ENCODE peak calls at places on chromosomes 7 and 10, in six cellular contexts. One of them, this sample, is unnamed.
A peak's percentile ranks its signal among the peaks of the same experiment; 100 is the strongest.

GRCh38 chr10:127576751-127577161 is 27.6 kb downstream of the NPS start:
- DNase-seq in K562: no peak
- DNase-seq in GM12878: no peak
- DNase-seq in A549: no peak
- DNase-seq in endothelial cell of umbilical vein: no peak
- DNase-seq in HepG2: no peak
- DNase-seq in this sample: no peak

GRCh38 chr10:75211007-75211735 is 575 bp downstream of the VDAC2 start:
- DNase-seq in GM12878: no peak
- DNase-seq in endothelial cell of umbilical vein: peak; percentile 71
- DNase-seq in HepG2: peak; percentile 48
- DNase-seq in A549: no peak
- DNase-seq in K562: peak; percentile 86
- DNase-seq in this sample: peak; percentile 65

GRCh38 chr7:93350338-93350737 is 118.2 kb downstream of the VPS50 start:
- DNase-seq in GM12878: no peak
- DNase-seq in A549: no peak
- DNase-seq in HepG2: no peak
- DNase-seq in K562: no peak
- DNase-seq in endothelial cell of umbilical vein: no peak
- DNase-seq in this sample: no peak

GRCh38 chr10:4121531-4122380 is 336.7 kb upstream of the KLF6 start:
- DNase-seq in GM12878: peak; percentile 48
- DNase-seq in HepG2: no peak
- DNase-seq in A549: no peak
- DNase-seq in endothelial cell of umbilical vein: no peak
- DNase-seq in K562: no peak
- DNase-seq in this sample: no peak

GRCh38 chr7:106070201-106070551 is 41.9 kb downstream of the SYPL1 start:
- DNase-seq in HepG2: no peak
- DNase-seq in A549: no peak
- DNase-seq in K562: no peak
- DNase-seq in endothelial cell of umbilical vein: no peak
- DNase-seq in GM12878: no peak
- DNase-seq in this sample: no peak

GRCh38 chr10:96044686-96045085 is 1.3 kb downstream of the CCNJ start:
- DNase-seq in A549: no peak
- DNase-seq in GM12878: no peak
- DNase-seq in HepG2: peak; percentile 5
- DNase-seq in K562: no peak
- DNase-seq in endothelial cell of umbilical vein: peak; percentile 54
- DNase-seq in this sample: peak; percentile 79

GRCh38 chr10:107280293-107280692 is 115.8 kb upstream of the SORCS1 start:
- DNase-seq in GM12878: no peak
- DNase-seq in HepG2: no peak
- DNase-seq in K562: no peak
- DNase-seq in A549: no peak
- DNase-seq in endothelial cell of umbilical vein: no peak
- DNase-seq in this sample: peak; percentile 10

GRCh38 chr10:68402271-68402670 is 4.8 kb downstream of the RUFY2 start:
- DNase-seq in A549: no peak
- DNase-seq in endothelial cell of umbilical vein: no peak
- DNase-seq in K562: no peak
- DNase-seq in GM12878: no peak
- DNase-seq in HepG2: no peak
- DNase-seq in this sample: no peak

GRCh38 chr7:79789584-79790345 is 336.3 kb upstream of the MAGI2 start:
- DNase-seq in endothelial cell of umbilical vein: no peak
- DNase-seq in GM12878: no peak
- DNase-seq in HepG2: no peak
- DNase-seq in K562: no peak
- DNase-seq in A549: no peak
- DNase-seq in this sample: no peak

GRCh38 chr10:59965899-59966650 is 59.7 kb upstream of the CCDC6 start:
- DNase-seq in GM12878: no peak
- DNase-seq in K562: no peak
- DNase-seq in endothelial cell of umbilical vein: no peak
- DNase-seq in HepG2: no peak
- DNase-seq in A549: no peak
- DNase-seq in this sample: no peak

GRCh38 chr7:69892790-69893189 is 294.5 kb downstream of the AUTS2 start:
- DNase-seq in GM12878: no peak
- DNase-seq in K562: no peak
- DNase-seq in A549: no peak
- DNase-seq in endothelial cell of umbilical vein: no peak
- DNase-seq in HepG2: no peak
- DNase-seq in this sample: no peak

GRCh38 chr10:28285816-28286215 is 17.0 kb downstream of the MPP7 start:
- DNase-seq in endothelial cell of umbilical vein: no peak
- DNase-seq in A549: no peak
- DNase-seq in K562: no peak
- DNase-seq in GM12878: no peak
- DNase-seq in HepG2: no peak
- DNase-seq in this sample: no peak

GRCh38 chr10:33334170-33334838 is at the start of gene NRP1:
- DNase-seq in endothelial cell of umbilical vein: peak; percentile 64
- DNase-seq in GM12878: no peak
- DNase-seq in A549: no peak
- DNase-seq in K562: no peak
- DNase-seq in HepG2: no peak
- DNase-seq in this sample: peak; percentile 43

GRCh38 chr7:155899596-155899995 is 87.3 kb upstream of the SHH start:
- DNase-seq in HepG2: no peak
- DNase-seq in GM12878: no peak
- DNase-seq in K562: no peak
- DNase-seq in A549: no peak
- DNase-seq in endothelial cell of umbilical vein: no peak
- DNase-seq in this sample: no peak

GRCh38 chr7:73427902-73428696 is 5.5 kb upstream of the FZD9 start:
- DNase-seq in A549: no peak
- DNase-seq in HepG2: no peak
- DNase-seq in endothelial cell of umbilical vein: no peak
- DNase-seq in K562: no peak
- DNase-seq in GM12878: no peak
- DNase-seq in this sample: no peak

GRCh38 chr7:12508554-12508953 is 62.0 kb upstream of the SCIN start:
- DNase-seq in GM12878: no peak
- DNase-seq in K562: no peak
- DNase-seq in HepG2: no peak
- DNase-seq in A549: no peak
- DNase-seq in endothelial cell of umbilical vein: no peak
- DNase-seq in this sample: no peak

GRCh38 chr7:149427893-149428292 is 33.0 kb downstream of the ZNF777 start:
- DNase-seq in K562: no peak
- DNase-seq in endothelial cell of umbilical vein: no peak
- DNase-seq in GM12878: no peak
- DNase-seq in A549: no peak
- DNase-seq in HepG2: no peak
- DNase-seq in this sample: no peak

GRCh38 chr7:149433124-149433523 is 27.7 kb downstream of the ZNF777 start:
- DNase-seq in HepG2: no peak
- DNase-seq in GM12878: no peak
- DNase-seq in endothelial cell of umbilical vein: no peak
- DNase-seq in A549: no peak
- DNase-seq in K562: no peak
- DNase-seq in this sample: no peak

GRCh38 chr7:149431486-149432120 is 29.3 kb downstream of the ZNF777 start:
- DNase-seq in HepG2: no peak
- DNase-seq in GM12878: no peak
- DNase-seq in endothelial cell of umbilical vein: no peak
- DNase-seq in K562: no peak
- DNase-seq in A549: no peak
- DNase-seq in this sample: no peak

GRCh38 chr7:149432121-149432691 is 28.7 kb downstream of the ZNF777 start:
- DNase-seq in K562: no peak
- DNase-seq in A549: no peak
- DNase-seq in HepG2: no peak
- DNase-seq in GM12878: no peak
- DNase-seq in endothelial cell of umbilical vein: no peak
- DNase-seq in this sample: no peak

DNA sequence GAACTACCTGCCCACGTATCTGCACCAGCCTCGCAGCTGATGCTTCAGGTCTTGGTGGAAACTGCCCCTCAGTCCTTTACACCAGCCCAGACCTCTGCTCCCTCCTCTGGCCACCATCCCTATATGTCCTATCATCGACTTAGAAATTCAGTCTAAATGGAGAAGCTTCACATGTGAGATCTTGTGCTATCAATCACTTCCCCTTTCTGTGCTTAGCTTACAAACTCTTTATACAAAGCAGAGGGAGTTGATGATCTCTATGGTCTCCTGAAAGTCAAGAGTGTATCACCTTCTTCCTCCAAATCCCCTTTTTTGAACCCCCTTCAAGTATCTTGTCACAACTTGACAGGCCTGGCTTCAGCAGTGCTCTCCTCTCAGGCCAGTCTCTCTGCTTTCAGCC is 30.7 kb downstream of the ZNF777 start:
- DNase-seq in K562: no peak
- DNase-seq in A549: no peak
- DNase-seq in GM12878: no peak
- DNase-seq in endothelial cell of umbilical vein: no peak
- DNase-seq in HepG2: no peak
- DNase-seq in this sample: peak; percentile 37
- TF ChIP-seq MYC in K562: no peak
- TF ChIP-seq MYC in A549: no peak
- TF ChIP-seq MYC in GM12878: no peak
- TF ChIP-seq MYC in endothelial cell of umbilical vein: no peak
- TF ChIP-seq MYC in HepG2: no peak
- TF ChIP-seq MYC in this sample: no peak

DNA sequence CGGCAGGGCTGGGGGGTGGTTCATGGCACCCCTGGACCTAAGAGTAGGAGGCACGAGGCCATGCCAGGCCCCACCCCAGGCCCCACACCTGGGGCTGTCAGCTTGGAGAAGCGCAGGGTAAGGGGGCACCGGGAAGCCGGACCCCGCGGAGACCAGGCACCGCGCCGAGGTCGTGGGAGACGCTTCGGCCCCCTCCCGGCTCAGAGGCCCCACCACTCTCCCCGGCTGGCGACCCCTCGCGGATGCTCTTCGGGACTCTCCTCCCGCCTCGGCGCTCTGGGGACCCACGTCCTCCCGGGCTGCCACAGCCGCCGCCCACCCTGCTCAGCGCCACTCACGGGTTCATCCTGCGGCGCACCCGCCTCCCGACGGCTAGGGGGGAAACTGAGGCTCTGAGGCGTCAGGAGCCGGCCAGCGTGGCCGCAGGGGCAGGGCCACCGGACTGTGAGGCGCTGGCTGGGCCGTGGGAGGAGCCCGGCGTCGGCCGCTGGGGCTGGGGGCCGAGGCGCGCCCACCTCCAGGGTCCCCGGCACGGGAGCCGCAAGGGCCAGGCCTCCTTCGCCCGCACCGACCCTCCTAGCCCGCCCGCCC is 25.9 kb downstream of the PDGFA start:
- DNase-seq in K562: no peak
- DNase-seq in HepG2: no peak
- DNase-seq in A549: no peak
- DNase-seq in GM12878: no peak
- DNase-seq in endothelial cell of umbilical vein: no peak
- DNase-seq in this sample: no peak
- TF ChIP-seq MYC in K562: no peak
- TF ChIP-seq MYC in HepG2: no peak
- TF ChIP-seq MYC in A549: no peak
- TF ChIP-seq MYC in GM12878: no peak
- TF ChIP-seq MYC in endothelial cell of umbilical vein: no peak
- TF ChIP-seq MYC in this sample: no peak

DNA sequence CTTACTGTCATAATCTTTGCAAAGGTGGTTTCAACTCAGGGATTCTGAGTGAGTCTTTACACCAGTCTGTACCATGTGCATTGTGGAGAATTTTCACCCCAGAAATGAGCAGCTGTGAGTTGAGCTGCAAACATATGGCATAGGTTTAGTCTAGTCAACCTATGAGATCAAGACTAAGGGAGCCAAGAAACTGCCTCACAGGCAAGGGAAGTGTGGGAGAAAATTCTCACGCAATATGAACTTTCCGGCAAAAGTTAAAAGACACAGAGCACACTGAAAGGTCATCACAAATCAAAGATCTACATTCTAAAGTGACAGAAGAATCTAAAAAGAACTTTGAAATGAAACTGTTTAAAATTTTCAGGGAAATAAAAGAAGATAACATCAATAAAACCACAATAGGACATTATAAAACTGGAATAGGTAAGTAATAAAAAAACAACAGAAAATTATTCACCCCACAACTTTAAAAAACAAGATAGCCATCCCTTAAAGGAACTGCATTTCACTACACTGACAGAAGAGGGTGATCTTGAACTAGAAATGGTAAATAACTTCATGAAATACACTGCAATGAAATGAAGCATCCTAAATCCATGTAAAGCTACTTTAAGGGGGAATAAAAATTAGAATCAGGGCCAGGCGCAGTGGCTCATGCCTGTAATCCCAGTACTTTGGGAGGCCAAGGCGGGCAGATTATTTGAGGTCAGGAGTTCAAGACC is 63.5 kb downstream of the LGI1 start:
- DNase-seq in K562: no peak
- DNase-seq in HepG2: peak; percentile 14
- DNase-seq in A549: peak; percentile 10
- DNase-seq in GM12878: no peak
- DNase-seq in endothelial cell of umbilical vein: peak; percentile 31
- DNase-seq in this sample: peak; percentile 36
- TF ChIP-seq MYC in K562: no peak
- TF ChIP-seq MYC in HepG2: no peak
- TF ChIP-seq MYC in A549: no peak
- TF ChIP-seq MYC in GM12878: no peak
- TF ChIP-seq MYC in endothelial cell of umbilical vein: no peak
- TF ChIP-seq MYC in this sample: no peak

GRCh38 chr7:133984023-133984422 is 143.1 kb upstream of the LRGUK start:
- DNase-seq in HepG2: no peak
- DNase-seq in A549: no peak
- DNase-seq in endothelial cell of umbilical vein: no peak
- DNase-seq in GM12878: no peak
- DNase-seq in K562: no peak
- DNase-seq in this sample: no peak

GRCh38 chr7:133985300-133985699 is 141.8 kb upstream of the LRGUK start:
- DNase-seq in GM12878: no peak
- DNase-seq in endothelial cell of umbilical vein: no peak
- DNase-seq in K562: no peak
- DNase-seq in A549: no peak
- DNase-seq in HepG2: no peak
- DNase-seq in this sample: no peak

GRCh38 chr7:133977409-133978274 is 149.5 kb upstream of the LRGUK start:
- DNase-seq in K562: no peak
- DNase-seq in GM12878: no peak
- DNase-seq in A549: no peak
- DNase-seq in HepG2: no peak
- DNase-seq in endothelial cell of umbilical vein: no peak
- DNase-seq in this sample: no peak

GRCh38 chr7:133978502-133979295 is 148.4 kb upstream of the LRGUK start:
- DNase-seq in A549: no peak
- DNase-seq in HepG2: no peak
- DNase-seq in endothelial cell of umbilical vein: peak; percentile 20
- DNase-seq in GM12878: no peak
- DNase-seq in K562: no peak
- DNase-seq in this sample: no peak

DNA sequence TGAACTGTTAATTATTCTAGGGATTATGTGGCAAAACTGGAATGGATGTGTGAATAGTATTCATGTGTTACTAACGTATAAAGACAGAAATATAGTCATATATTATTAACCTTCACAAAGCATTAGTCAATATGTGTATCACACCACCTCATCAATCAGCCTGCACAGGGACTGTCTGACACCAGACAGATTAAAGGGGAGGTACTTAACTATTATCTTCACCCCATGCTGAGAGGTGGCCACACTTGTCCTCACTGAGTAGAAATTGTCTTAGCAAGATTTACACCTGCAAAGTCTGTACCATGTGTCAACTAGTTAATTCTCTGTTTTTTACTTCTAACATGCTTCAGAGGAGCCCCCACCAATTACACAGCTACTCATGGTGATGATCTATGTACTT is 146.3 kb upstream of the LRGUK start:
- DNase-seq in GM12878: no peak
- DNase-seq in K562: no peak
- DNase-seq in HepG2: no peak
- DNase-seq in A549: no peak
- DNase-seq in endothelial cell of umbilical vein: no peak
- DNase-seq in this sample: no peak
- TF ChIP-seq MYC in GM12878: no peak
- TF ChIP-seq MYC in K562: no peak
- TF ChIP-seq MYC in HepG2: no peak
- TF ChIP-seq MYC in A549: no peak
- TF ChIP-seq MYC in endothelial cell of umbilical vein: no peak
- TF ChIP-seq MYC in this sample: no peak